ENCODE peak calls at places on chromosomes 16 and 17, in six cellular contexts. P is HS-5; F is NCI-H1436 treated with DMSO at 0.1 percent for 48 hours; T is activated T-helper 1 cell treated with anti-CD3 and anti-CD28 coated beads, Interleukin-2, amount 50 U/mL, for 16 hours; G is astrocyte of the cerebellum; S is SJSA1. K is an unnamed sample.

GRCh38 chr16:64398795-64399194 is 723.1 kb downstream of the CDH11 start:
- DNase-seq in P (no peak), F (no peak), S (no peak), T (no peak), G (no peak), K (no peak)

GRCh38 chr17:34167359-34167758 is 87.7 kb upstream of the CCL2 start:
- DNase-seq in F (no peak), T (no peak), P (no peak), S (no peak), G (no peak), K (no peak)

GRCh38 chr16:24996301-24996700 is 18.9 kb downstream of the ARHGAP17 start:
- DNase-seq in P (no peak), S (no peak), G (no peak), F (no peak), T (no peak), K (no peak)

GRCh38 chr17:9022553-9023388 is 1.5 kb downstream of the NTN1 start:
- DNase-seq in T (no peak), P (no peak), S (no peak), G (no peak), F (no peak), K (no peak)

GRCh38 chr16:11621920-11622651 is 35.4 kb upstream of the LITAF start:
- DNase-seq in P (no peak), G (no peak), T (peak), S (peak), F (no peak), K (peak)

GRCh38 chr17:65254166-65254565 is 117.0 kb downstream of the RGS9 start:
- DNase-seq in G (no peak), T (no peak), P (no peak), S (no peak), F (no peak), K (no peak)

GRCh38 chr17:64032081-64032480 is 11.6 kb upstream of the ICAM2 start:
- DNase-seq in P (peak), T (no peak), G (no peak), S (no peak), F (no peak), K (no peak)

GRCh38 chr17:45221081-45221996 is at the start of gene FMNL1:
- DNase-seq in P (no peak), T (peak), G (no peak), S (peak), F (no peak), K (peak)

GRCh38 chr17:70040336-70040735 is 34.7 kb upstream of the KCNJ16 start:
- DNase-seq in G (no peak), T (no peak), P (peak), F (no peak), S (no peak), K (no peak)

GRCh38 chr17:72613411-72614292 is 478.8 kb downstream of the SLC39A11 start:
- DNase-seq in P (no peak), G (no peak), T (no peak), F (no peak), S (no peak), K (no peak)

GRCh38 chr16:26396511-26397235 is 670.1 kb upstream of the C16orf82 start:
- DNase-seq in F (no peak), T (no peak), G (no peak), P (no peak), S (no peak), K (no peak)

GRCh38 chr16:5678371-5678770 is 580.8 kb upstream of the EEF2KMT start:
- DNase-seq in T (no peak), S (no peak), G (no peak), P (no peak), F (no peak), K (no peak)

GRCh38 chr17:39604911-39605491 is 2.7 kb downstream of the NEUROD2 start:
- DNase-seq in F (no peak), G (no peak), T (no peak), P (no peak), S (no peak), K (no peak)

GRCh38 chr16:24736758-24737157 is 7.3 kb downstream of the TNRC6A start:
- DNase-seq in F (no peak), T (no peak), G (no peak), S (no peak), P (no peak), K (no peak)

GRCh38 chr16:57781349-57781740 is 20.9 kb downstream of the KIFC3 start:
- DNase-seq in T (no peak), F (no peak), S (no peak), P (no peak), G (no peak), K (no peak)

GRCh38 chr17:44198721-44199552 is 747 bp downstream of the ATXN7L3 start:
- DNase-seq in G (no peak), T (no peak), P (no peak), F (no peak), S (peak), K (peak)

GRCh38 chr17:64281962-64282752 is 19.1 kb upstream of the TEX2 start:
- DNase-seq in G (peak), S (peak), T (no peak), F (peak), P (no peak), K (peak)

GRCh38 chr16:87789437-87790277 is 23.9 kb upstream of the KLHDC4 start:
- DNase-seq in F (no peak), T (no peak), P (no peak), S (peak), G (no peak), K (no peak)

GRCh38 chr16:19108409-19109287 is 5.1 kb upstream of the ITPRIPL2 start:
- DNase-seq in T (no peak), S (no peak), G (no peak), F (no peak), P (no peak), K (no peak)

GRCh38 chr17:38453951-38454421 is 25.7 kb downstream of the ARHGAP23 start:
- DNase-seq in F (no peak), G (no peak), T (no peak), P (no peak), S (peak), K (no peak)

GRCh38 chr16:64158941-64159588 is 962.8 kb downstream of the CDH11 start:
- DNase-seq in F (no peak), T (no peak), S (no peak), P (no peak), G (no peak), K (no peak)

GRCh38 chr16:3459401-3460090 is 16.1 kb downstream of the NAA60 start:
- DNase-seq in G (no peak), P (no peak), S (no peak), F (no peak), T (no peak), K (no peak)

GRCh38 chr17:72407336-72408121 is 286.7 kb downstream of the SOX9 start:
- DNase-seq in P (peak), G (peak), F (peak), T (no peak), S (peak), K (peak)

GRCh38 chr17:78879679-78880186 is 23.3 kb downstream of the CEP295NL start:
- DNase-seq in S (peak), T (no peak), P (peak), F (no peak), G (peak), K (no peak)

GRCh38 chr17:34598161-34598776 is 18.9 kb downstream of the TMEM132E start:
- DNase-seq in T (no peak), G (no peak), F (peak), S (no peak), P (no peak), K (no peak)

GRCh38 chr17:31392856-31393748 is 1.6 kb downstream of the RAB11FIP4 start:
- DNase-seq in G (no peak), P (no peak), T (no peak), S (no peak), F (no peak), K (no peak)

GRCh38 chr17:75325827-75326586 is 36.8 kb upstream of the SLC25A19 start:
- DNase-seq in G (no peak), T (no peak), S (no peak), P (peak), F (no peak), K (no peak)

GRCh38 chr16:55271945-55272513 is 52.0 kb upstream of the IRX6 start:
- DNase-seq in T (no peak), P (no peak), S (no peak), G (no peak), F (no peak), K (no peak)

GRCh38 chr17:9231449-9232154 is 210.3 kb downstream of the NTN1 start:
- DNase-seq in T (no peak), S (no peak), P (no peak), G (no peak), F (no peak), K (no peak)

GRCh38 chr17:80559688-80560290 is 15.2 kb downstream of the RPTOR start:
- DNase-seq in F (no peak), S (no peak), P (peak), T (no peak), G (peak), K (no peak)

GRCh38 chr17:37360632-37361031 is 15.2 kb upstream of the C17orf78 start:
- DNase-seq in F (no peak), S (no peak), T (no peak), G (no peak), P (peak), K (no peak)

GRCh38 chr17:71405101-71405500 is 715.7 kb upstream of the SOX9 start:
- DNase-seq in F (no peak), P (no peak), S (no peak), T (no peak), G (no peak), K (no peak)

GRCh38 chr16:19804538-19805323 is 79.9 kb downstream of the GPRC5B start:
- DNase-seq in T (peak), G (no peak), S (peak), F (peak), P (no peak), K (peak)

GRCh38 chr17:27939489-27940465 is 46.6 kb upstream of the LYRM9 start:
- DNase-seq in S (no peak), T (no peak), G (no peak), P (no peak), F (no peak), K (peak)